ENCODE peak calls at places on chromosomes 3 and 15, in seven cellular contexts. K is DMS153; Y is activated T-helper 9 cell treated with anti-CD3 and anti-CD28 coated beads, Interleukin-2, amount 50 U/mL, for 16 hours; W is NCI-H2171 treated with DMSO at 0.1 percent for 48 hours; N is GM12891; V is caudate nucleus; A is neural progenitor cell. H is an unnamed sample.

GRCh38 chr15:88912500-88912921 is 668 bp downstream of the MFGE8 start:
- DNase-seq in K (no peak), Y (no peak), W (no peak), N (no peak), V (no peak), A (peak), H (peak)

GRCh38 chr3:146550743-146551510 is 6.5 kb upstream of the PLSCR1 start:
- DNase-seq in K (no peak), Y (no peak), W (no peak), N (no peak), V (no peak), A (no peak), H (no peak)

GRCh38 chr3:195005251-195005620 is 265.7 kb downstream of the XXYLT1 start:
- DNase-seq in K (no peak), Y (no peak), W (peak), N (no peak), V (no peak), A (no peak), H (peak)

GRCh38 chr3:162354343-162354742 is 857.7 kb downstream of the OTOL1 start:
- DNase-seq in K (no peak), Y (no peak), W (no peak), N (no peak), V (no peak), A (no peak), H (no peak)

GRCh38 chr3:11624704-11625375 is 18.9 kb downstream of the VGLL4 start:
- DNase-seq in K (no peak), Y (no peak), W (no peak), N (no peak), V (no peak), A (no peak), H (no peak)

GRCh38 chr3:13189639-13190375 is 116.6 kb upstream of the IQSEC1 start:
- DNase-seq in K (no peak), Y (no peak), W (no peak), N (no peak), V (no peak), A (no peak), H (peak)

GRCh38 chr15:28899061-28899738 is 13.4 kb downstream of the APBA2 start:
- DNase-seq in K (no peak), Y (no peak), W (no peak), N (no peak), V (no peak), A (no peak), H (no peak)

GRCh38 chr3:171306631-171307030 is 153.6 kb downstream of the TNIK start:
- DNase-seq in K (no peak), Y (no peak), W (no peak), N (no peak), V (peak), A (no peak), H (peak)

GRCh38 chr3:13505147-13506130 is 25.3 kb downstream of the HDAC11 start:
- DNase-seq in K (no peak), Y (no peak), W (no peak), N (no peak), V (no peak), A (no peak), H (no peak)

GRCh38 chr3:29822051-29822450 is 541.2 kb downstream of the RBMS3 start:
- DNase-seq in K (no peak), Y (no peak), W (no peak), N (no peak), V (no peak), A (no peak), H (no peak)

GRCh38 chr15:72009207-72009606 is 108.7 kb downstream of the MYO9A start:
- DNase-seq in K (no peak), Y (no peak), W (no peak), N (no peak), V (no peak), A (no peak), H (no peak)

GRCh38 chr3:127277591-127277990 is 10.3 kb downstream of the PRR20G start:
- DNase-seq in K (no peak), Y (no peak), W (no peak), N (no peak), V (no peak), A (no peak), H (no peak)

GRCh38 chr3:123799544-123800351 is 84.4 kb downstream of the MYLK start:
- DNase-seq in K (no peak), Y (no peak), W (no peak), N (no peak), V (no peak), A (peak), H (peak)

GRCh38 chr3:156005698-156006097 is 114.7 kb upstream of the KCNAB1 start:
- DNase-seq in K (no peak), Y (no peak), W (no peak), N (no peak), V (no peak), A (no peak), H (no peak)

GRCh38 chr15:84669726-84670125 is 11.7 kb upstream of the NMB start:
- DNase-seq in K (no peak), Y (peak), W (no peak), N (no peak), V (no peak), A (no peak), H (no peak)

GRCh38 chr15:98599911-98600685 is 48.2 kb upstream of the IGF1R start:
- DNase-seq in K (no peak), Y (no peak), W (no peak), N (peak), V (no peak), A (no peak), H (no peak)

GRCh38 chr3:13574798-13575451 is 26.0 kb downstream of the FBLN2 start:
- DNase-seq in K (no peak), Y (no peak), W (no peak), N (no peak), V (peak), A (peak), H (peak)

GRCh38 chr3:66276705-66277274 is 56.0 kb downstream of the SLC25A26 start:
- DNase-seq in K (peak), Y (peak), W (peak), N (no peak), V (no peak), A (peak), H (peak)

GRCh38 chr15:66780172-66780972 is 78.3 kb downstream of the SMAD6 start:
- DNase-seq in K (no peak), Y (no peak), W (no peak), N (no peak), V (peak), A (no peak), H (peak)

GRCh38 chr3:114660124-114660523 is 366.3 kb downstream of the TIGIT start:
- DNase-seq in K (no peak), Y (no peak), W (no peak), N (no peak), V (no peak), A (peak), H (no peak)

GRCh38 chr3:125310623-125311076 is 64.5 kb downstream of the ZNF148 start:
- DNase-seq in K (no peak), Y (peak), W (no peak), N (peak), V (no peak), A (no peak), H (no peak)

GRCh38 chr3:169804681-169805080 is 8.0 kb upstream of the LRRIQ4 start:
- DNase-seq in K (no peak), Y (no peak), W (no peak), N (no peak), V (no peak), A (no peak), H (no peak)

H was measured in islet precursor cell.